ENCODE peak calls at places on chromosomes 4 and X, in eight cellular contexts. F, V, Y, D, U, H, N and G are unnamed samples.
A peak's percentile ranks its signal among the peaks of the same experiment; 100 is the strongest.

GRCh38 chr4:147981305-147981704 is 249.4 kb downstream of the ARHGAP10 start:
- DNase-seq in F (no peak), V (no peak), Y (peak; percentile 68), D (no peak), U (no peak), H (no peak), N (no peak), G (no peak)

GRCh38 chrX:74325130-74326059 is 21.4 kb downstream of the ZCCHC13 start:
- DNase-seq in F (peak; percentile 22), V (no peak), Y (no peak), D (no peak), U (peak; percentile 7), H (peak; percentile 59), N (no peak), G (no peak)

GRCh38 chr4:109298279-109299010 is 4.0 kb downstream of the COL25A1 start:
- DNase-seq in F (no peak), V (no peak), Y (no peak), D (no peak), U (peak; percentile 4), H (peak; percentile 37), N (no peak), G (no peak)

GRCh38 chr4:47669946-47670345 is 167.9 kb downstream of the CORIN start:
- DNase-seq in F (no peak), V (no peak), Y (no peak), D (peak; percentile 40), U (no peak), H (no peak), N (no peak), G (no peak)

GRCh38 chr4:2827874-2828751 is 15.5 kb upstream of the ADD1 start:
- DNase-seq in F (no peak), V (no peak), Y (no peak), D (no peak), U (no peak), H (no peak), N (no peak), G (no peak)

GRCh38 chr4:4750187-4750586 is 109.3 kb upstream of the MSX1 start:
- DNase-seq in F (no peak), V (no peak), Y (no peak), D (no peak), U (no peak), H (peak; percentile 74), N (no peak), G (no peak)

GRCh38 chr4:174449152-174449551 is 73.1 kb downstream of the HPGD start:
- DNase-seq in F (no peak), V (no peak), Y (no peak), D (no peak), U (no peak), H (no peak), N (no peak), G (no peak)

GRCh38 chr4:143046454-143046853 is 138.3 kb upstream of the USP38 start:
- DNase-seq in F (no peak), V (no peak), Y (no peak), D (no peak), U (no peak), H (no peak), N (no peak), G (no peak)

GRCh38 chr4:3420956-3421355 is 20.8 kb upstream of the HGFAC start:
- DNase-seq in F (no peak), V (no peak), Y (no peak), D (no peak), U (no peak), H (no peak), N (no peak), G (no peak)

GRCh38 chr4:10085386-10085785 is 31.2 kb downstream of the WDR1 start:
- DNase-seq in F (peak; percentile 12), V (no peak), Y (no peak), D (no peak), U (no peak), H (no peak), N (no peak), G (no peak)

GRCh38 chr4:2962614-2963184 is 507 bp downstream of the NOP14 start:
- DNase-seq in F (no peak), V (peak; percentile 58), Y (peak; percentile 54), D (no peak), U (peak; percentile 62), H (peak; percentile 55), N (no peak), G (peak; percentile 71)